ENCODE peak calls at places on chromosomes 2 and 18, in nine cellular contexts. K, S, N, D, M, I, H, C and F are unnamed samples.
A peak's percentile ranks its signal among the peaks of the same experiment; 100 is the strongest.

GRCh38 chr2:100427111-100427510 is 9.6 kb upstream of the CHST10 start:
- DNase-seq in K (no peak), S (no peak), N (no peak), D (no peak), M (no peak), I (no peak), H (no peak), C (no peak), F (no peak)

GRCh38 chr18:62832282-62832681 is 116.9 kb downstream of the PHLPP1 start:
- DNase-seq in K (no peak), S (no peak), N (no peak), D (no peak), M (no peak), I (no peak), H (no peak), C (no peak), F (no peak)

GRCh38 chr2:114010001-114010400 is 120.1 kb downstream of the ACTR3 start:
- DNase-seq in K (no peak), S (no peak), N (no peak), D (no peak), M (no peak), I (no peak), H (no peak), C (no peak), F (no peak)

GRCh38 chr2:96315400-96316071 is 9.6 kb upstream of the ITPRIPL1 start:
- DNase-seq in K (no peak), S (no peak), N (peak; percentile 78), D (no peak), M (no peak), I (no peak), H (no peak), C (no peak), F (peak; percentile 81)

GRCh38 chr18:3029215-3029972 is 16.4 kb upstream of the LPIN2 start:
- DNase-seq in K (no peak), S (no peak), N (peak; percentile 27), D (no peak), M (no peak), I (no peak), H (no peak), C (no peak), F (peak; percentile 39)

GRCh38 chr2:31163011-31163540 is 24.8 kb upstream of the GALNT14 start:
- DNase-seq in K (no peak), S (no peak), N (no peak), D (no peak), M (no peak), I (no peak), H (no peak), C (no peak), F (no peak)

GRCh38 chr2:208406474-208407451 is at the start of gene PTH2R:
- DNase-seq in K (peak; percentile 29), S (no peak), N (no peak), D (no peak), M (no peak), I (no peak), H (no peak), C (peak; percentile 71), F (no peak)

GRCh38 chr18:26574958-26575864 is 26.9 kb upstream of the KCTD1 start:
- DNase-seq in K (peak; percentile 37), S (no peak), N (peak; percentile 73), D (no peak), M (peak; percentile 14), I (no peak), H (peak; percentile 8), C (peak; percentile 79), F (peak; percentile 52)

GRCh38 chr2:122804494-122804893 is 1049.0 kb downstream of the TSN start:
- DNase-seq in K (no peak), S (no peak), N (no peak), D (no peak), M (no peak), I (no peak), H (no peak), C (no peak), F (no peak)

GRCh38 chr2:47373747-47374146 is 29.2 kb upstream of the MSH2 start:
- DNase-seq in K (no peak), S (no peak), N (no peak), D (no peak), M (no peak), I (no peak), H (no peak), C (no peak), F (no peak)

GRCh38 chr18:57353137-57353939 is 981 bp downstream of the ST8SIA3 start:
- DNase-seq in K (peak; percentile 36), S (no peak), N (no peak), D (no peak), M (no peak), I (no peak), H (no peak), C (no peak), F (no peak)

GRCh38 chr2:236157366-236157765 is 10.8 kb downstream of the GBX2 start:
- DNase-seq in K (no peak), S (no peak), N (no peak), D (no peak), M (no peak), I (no peak), H (no peak), C (peak; percentile 8), F (no peak)

GRCh38 chr2:15753811-15754702 is 162.4 kb downstream of the DDX1 start:
- DNase-seq in K (no peak), S (no peak), N (no peak), D (no peak), M (no peak), I (no peak), H (no peak), C (no peak), F (no peak)

GRCh38 chr2:45769786-45770576 is 118.5 kb downstream of the PRKCE start:
- DNase-seq in K (no peak), S (no peak), N (no peak), D (no peak), M (no peak), I (no peak), H (no peak), C (no peak), F (no peak)

GRCh38 chr2:40181855-40182254 is 270.0 kb downstream of the SLC8A1 start:
- DNase-seq in K (no peak), S (no peak), N (no peak), D (no peak), M (no peak), I (no peak), H (no peak), C (no peak), F (no peak)

GRCh38 chr2:98913916-98914712 is 21.9 kb downstream of the CRACDL start:
- DNase-seq in K (no peak), S (no peak), N (no peak), D (no peak), M (no peak), I (no peak), H (no peak), C (peak; percentile 51), F (no peak)